ENCODE peak calls at places on chromosomes 12 and 14, in eight cellular contexts. L is left ventricle myocardium inferior; D is stimulated activated naive CD4-positive, alpha-beta T cell; X is NCI-H1092 treated with DMSO at 0.1 percent for 48 hours; S is stimulated activated CD4-positive, alpha-beta T cell treated with anti-CD3 and anti-CD28 coated beads, Interleukin-2, amount 100 ng/mL, for 24 hours; E is dorsolateral prefrontal cortex; F is occipital lobe; Y is fibroblast of pulmonary artery. C is an unnamed sample.

GRCh38 chr12:100427078-100427477 is 46.6 kb upstream of the NR1H4 start:
- DNase-seq in D (no peak), F (no peak), E (no peak), S (no peak), X (no peak), Y (peak), L (no peak), C (no peak)

GRCh38 chr14:58353516-58354299 is 42.0 kb upstream of the TOMM20L start:
- DNase-seq in Y (no peak), X (no peak), D (no peak), L (no peak), F (no peak), S (no peak), E (no peak), C (no peak)

GRCh38 chr12:64998327-64999156 is 122.6 kb downstream of the WIF1 start:
- DNase-seq in D (no peak), L (no peak), Y (no peak), S (no peak), F (no peak), X (no peak), E (no peak), C (no peak)

GRCh38 chr12:71840226-71840847 is 778 bp downstream of the TBC1D15 start:
- DNase-seq in E (no peak), Y (peak), X (peak), S (peak), F (no peak), D (no peak), L (no peak), C (no peak)

GRCh38 chr14:102629011-102629444 is 36.6 kb downstream of the RCOR1 start:
- DNase-seq in D (no peak), X (no peak), L (no peak), E (no peak), Y (no peak), F (no peak), S (no peak), C (no peak)

GRCh38 chr14:81301813-81302212 is 81.1 kb upstream of the GTF2A1 start:
- DNase-seq in S (no peak), L (no peak), E (no peak), Y (no peak), D (no peak), F (no peak), X (no peak), C (no peak)

GRCh38 chr12:93812616-93813015 is 135.4 kb downstream of the CRADD start:
- DNase-seq in E (no peak), D (no peak), L (no peak), S (no peak), X (no peak), Y (peak), F (no peak), C (no peak)

GRCh38 chr12:27193854-27194544 is 50.1 kb upstream of the STK38L start:
- DNase-seq in L (peak), E (no peak), S (no peak), Y (peak), X (no peak), F (no peak), D (no peak), C (no peak)

GRCh38 chr12:27922591-27923139 is 49.9 kb downstream of the PTHLH start:
- DNase-seq in S (no peak), E (no peak), F (no peak), X (no peak), Y (peak), L (no peak), D (no peak), C (no peak)

GRCh38 chr12:118827047-118827446 is 154.3 kb upstream of the SRRM4 start:
- DNase-seq in X (no peak), S (no peak), D (no peak), Y (no peak), E (no peak), L (no peak), F (no peak), C (no peak)

GRCh38 chr12:5438671-5439200 is 6.8 kb downstream of the NTF3 start:
- DNase-seq in D (no peak), S (no peak), X (no peak), L (no peak), E (no peak), Y (no peak), F (no peak), C (no peak)

GRCh38 chr12:66288121-66288520 is 14.2 kb upstream of the HELB start:
- DNase-seq in F (no peak), D (peak), E (no peak), X (no peak), Y (no peak), L (no peak), S (peak), C (no peak)

GRCh38 chr12:19201653-19202052 is 72.1 kb downstream of the PLEKHA5 start:
- DNase-seq in F (no peak), Y (peak), D (no peak), S (no peak), E (no peak), L (no peak), X (no peak), C (no peak)